ENCODE peak calls at places on chromosomes 16 and 17, in five cellular contexts. A, H, U, F and Y are unnamed samples.

GRCh38 chr16:81994485-81994884 is 16.8 kb downstream of the SDR42E1 start:
- DNase-seq in A (no peak), H (no peak), U (no peak), F (no peak), Y (no peak)

GRCh38 chr16:55280622-55281021 is 43.4 kb upstream of the IRX6 start:
- DNase-seq in A (no peak), H (no peak), U (no peak), F (no peak), Y (no peak)

GRCh38 chr17:2067559-2067958 is 12.7 kb downstream of the HIC1 start:
- DNase-seq in A (no peak), H (no peak), U (no peak), F (no peak), Y (no peak)

GRCh38 chr16:83953796-83954576 is 946 bp downstream of the OSGIN1 start:
- DNase-seq in A (no peak), H (no peak), U (no peak), F (no peak), Y (no peak)

GRCh38 chr16:87202346-87202745 is 114.8 kb downstream of the C16orf95 start:
- DNase-seq in A (no peak), H (no peak), U (no peak), F (no peak), Y (no peak)

GRCh38 chr16:20610192-20610891 is 34.2 kb upstream of the ACSM2B start:
- DNase-seq in A (no peak), H (no peak), U (no peak), F (peak), Y (no peak)

GRCh38 chr17:8436169-8436932 is 667 bp downstream of the NDEL1 start:
- DNase-seq in A (no peak), H (peak), U (peak), F (peak), Y (no peak)

GRCh38 chr16:80806957-80807356 is 2.6 kb upstream of the CDYL2 start:
- DNase-seq in A (no peak), H (no peak), U (no peak), F (no peak), Y (no peak)

GRCh38 chr17:27817731-27818130 is 17.4 kb upstream of the NOS2 start:
- DNase-seq in A (no peak), H (no peak), U (no peak), F (no peak), Y (no peak)

GRCh38 chr17:63740464-63741181 is 976 bp downstream of the STRADA start:
- DNase-seq in A (no peak), H (no peak), U (no peak), F (no peak), Y (no peak)

GRCh38 chr17:79937981-79938695 is 97.5 kb downstream of the TBC1D16 start:
- DNase-seq in A (no peak), H (peak), U (no peak), F (peak), Y (no peak)

GRCh38 chr17:75773121-75773807 is 8.3 kb upstream of the GALK1 start:
- DNase-seq in A (no peak), H (peak), U (no peak), F (peak), Y (no peak)

GRCh38 chr17:19004601-19005441 is at the start of gene FAM83G:
- DNase-seq in A (peak), H (peak), U (peak), F (peak), Y (peak)

GRCh38 chr17:40474419-40475002 is 26.9 kb downstream of the TNS4 start:
- DNase-seq in A (no peak), H (no peak), U (no peak), F (no peak), Y (no peak)

GRCh38 chr17:77420476-77420803 is 279.7 kb downstream of the SEC14L1 start:
- DNase-seq in A (no peak), H (no peak), U (no peak), F (no peak), Y (no peak)

GRCh38 chr16:4682616-4683254 is 10.6 kb upstream of the NUDT16L1 start:
- DNase-seq in A (no peak), H (no peak), U (no peak), F (peak), Y (no peak)

GRCh38 chr16:81695431-81695890 is 83.6 kb upstream of the PLCG2 start:
- DNase-seq in A (no peak), H (no peak), U (no peak), F (no peak), Y (no peak)

GRCh38 chr16:87067890-87068289 is 249.3 kb downstream of the C16orf95 start:
- DNase-seq in A (no peak), H (no peak), U (no peak), F (no peak), Y (no peak)

GRCh38 chr16:30417447-30418349 is 10.3 kb downstream of the ZNF771 start:
- DNase-seq in A (peak), H (peak), U (peak), F (peak), Y (no peak)

GRCh38 chr16:71537643-71538042 is 11.4 kb downstream of the CHST4 start:
- DNase-seq in A (peak), H (no peak), U (no peak), F (no peak), Y (no peak)

GRCh38 chr17:50871369-50871768 is 5.2 kb upstream of the TOB1 start:
- DNase-seq in A (no peak), H (no peak), U (no peak), F (no peak), Y (no peak)

GRCh38 chr17:81260171-81260570 is 21.1 kb downstream of the NDUFAF8 start:
- DNase-seq in A (no peak), H (no peak), U (no peak), F (no peak), Y (no peak)
- TF ChIP-seq CTCF in A (no peak), H (no peak), U (no peak), F (no peak), Y (no peak)

DNA sequence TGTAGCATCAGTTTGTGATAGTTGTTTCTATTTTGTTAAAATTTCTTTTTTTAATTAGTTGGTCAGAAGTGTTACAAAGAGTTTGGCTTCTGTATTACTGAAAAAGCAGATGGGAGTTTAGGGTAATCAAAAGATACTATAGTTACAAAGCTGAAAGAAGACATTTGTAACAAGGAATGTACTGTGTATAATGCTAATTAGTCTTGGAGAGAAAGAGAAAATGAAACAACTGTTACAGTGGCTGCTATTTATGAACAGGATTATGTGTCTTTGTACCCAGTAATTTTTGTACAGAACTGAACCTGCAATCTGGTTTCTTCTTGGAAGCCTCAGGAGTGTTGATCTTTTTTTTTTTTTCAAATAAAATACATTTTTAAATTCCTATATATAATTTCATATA is 14.3 kb downstream of the GDPD1 start:
- DNase-seq in A (no peak), H (no peak), U (no peak), F (no peak), Y (no peak)
- TF ChIP-seq CTCF in A (no peak), H (no peak), U (no peak), F (no peak), Y (no peak)

GRCh38 chr17:49775546-49776260 is 11.8 kb upstream of the FAM117A start:
- DNase-seq in A (no peak), H (no peak), U (no peak), F (no peak), Y (no peak)

GRCh38 chr17:49783051-49783715 is 5.3 kb upstream of the KAT7 start:
- DNase-seq in A (no peak), H (no peak), U (no peak), F (no peak), Y (no peak)

GRCh38 chr17:49776864-49777263 is 11.6 kb upstream of the KAT7 start:
- DNase-seq in A (no peak), H (no peak), U (no peak), F (no peak), Y (no peak)

GRCh38 chr17:49777577-49777976 is 10.9 kb upstream of the KAT7 start:
- DNase-seq in A (no peak), H (no peak), U (no peak), F (no peak), Y (no peak)

GRCh38 chr17:49779730-49780220 is 8.7 kb upstream of the KAT7 start:
- DNase-seq in A (no peak), H (no peak), U (no peak), F (no peak), Y (no peak)
- TF ChIP-seq CTCF in A (peak), H (peak), U (peak), F (peak), Y (no peak)

DNA sequence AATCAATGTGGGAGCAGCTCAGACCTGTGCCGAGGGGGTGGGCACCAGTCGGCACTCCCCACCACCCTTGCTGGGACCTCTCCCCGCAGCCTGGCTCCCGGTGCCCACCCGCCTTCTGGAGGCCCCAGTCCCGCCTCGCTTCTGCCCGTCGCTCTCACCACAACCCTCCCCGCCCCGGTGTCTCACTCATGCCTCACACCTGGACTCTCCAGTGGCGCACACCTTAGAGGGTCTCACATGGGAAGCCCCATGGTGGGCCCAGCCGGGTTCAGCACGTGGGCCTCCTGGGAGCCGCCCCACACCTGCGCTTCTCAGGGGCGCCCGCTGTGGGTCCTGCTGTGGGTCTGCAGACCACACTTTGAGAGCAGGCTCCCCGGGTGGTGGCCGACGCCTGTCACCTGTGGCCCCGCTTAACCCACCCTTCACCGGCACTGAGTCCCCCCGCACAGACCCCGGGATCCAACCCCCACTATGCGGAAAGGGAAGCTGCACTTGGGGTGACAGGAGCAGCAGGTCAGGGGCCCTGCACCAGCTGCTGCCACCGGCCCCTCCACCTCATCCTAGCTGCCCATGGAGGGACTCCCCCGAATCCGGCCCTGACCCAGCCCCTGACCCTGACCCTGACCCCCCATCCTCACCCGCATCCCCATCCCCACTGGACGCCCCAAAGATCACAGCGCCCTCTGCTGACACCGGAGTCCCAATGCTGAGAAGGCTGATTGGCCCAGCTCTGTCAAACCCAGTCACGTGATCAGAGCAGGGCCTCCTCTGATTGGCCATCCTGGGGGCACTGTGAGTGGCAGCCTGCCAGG is 27.4 kb upstream of the SLC38A10 start:
- DNase-seq in A (no peak), H (no peak), U (no peak), F (peak), Y (no peak)
- TF ChIP-seq CTCF in A (peak), H (peak), U (no peak), F (no peak), Y (no peak)

GRCh38 chr17:66474258-66474657 is 171.8 kb downstream of the PRKCA start:
- DNase-seq in A (no peak), H (no peak), U (no peak), F (no peak), Y (no peak)
- TF ChIP-seq CTCF in A (no peak), H (no peak), U (no peak), F (no peak), Y (no peak)

GRCh38 chr17:45051060-45051719 is at the start of gene DCAKD:
- DNase-seq in A (no peak), H (peak), U (peak), F (peak), Y (peak)

GRCh38 chr17:45050680-45051059 is 762 bp downstream of the DCAKD start:
- DNase-seq in A (no peak), H (no peak), U (no peak), F (no peak), Y (no peak)

GRCh38 chr17:45046536-45047125 is 4.8 kb downstream of the DCAKD start:
- DNase-seq in A (peak), H (no peak), U (no peak), F (no peak), Y (no peak)

GRCh38 chr17:45052052-45052772 is 780 bp upstream of the DCAKD start:
- DNase-seq in A (no peak), H (no peak), U (no peak), F (peak), Y (no peak)

GRCh38 chr17:45048795-45049563 is 2.5 kb downstream of the DCAKD start:
- DNase-seq in A (no peak), H (no peak), U (no peak), F (no peak), Y (no peak)
- TF ChIP-seq CTCF in A (peak), H (no peak), U (peak), F (no peak), Y (no peak)

DNA sequence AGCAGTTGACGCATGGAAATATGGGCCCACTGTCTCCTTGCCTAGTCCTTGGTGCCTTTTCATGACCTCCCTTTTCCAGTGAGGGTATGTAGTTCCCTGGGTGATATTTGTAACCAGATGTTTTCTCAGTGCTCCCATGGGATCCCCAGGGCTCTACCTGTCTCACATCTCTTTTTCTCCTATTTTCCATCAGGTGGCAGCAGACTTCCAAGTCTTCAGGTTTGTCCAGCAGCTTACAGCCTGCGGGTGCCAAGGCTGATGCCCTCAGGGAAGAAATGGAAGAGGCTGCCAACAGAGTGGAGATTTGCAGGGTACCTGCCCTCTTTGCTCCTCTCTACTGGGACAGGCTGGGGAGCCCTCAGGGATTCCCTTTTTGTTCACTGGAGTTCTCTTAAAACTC is 89.1 kb downstream of the ELAC2 start:
- DNase-seq in A (no peak), H (no peak), U (no peak), F (no peak), Y (no peak)
- TF ChIP-seq CTCF in A (no peak), H (peak), U (no peak), F (no peak), Y (no peak)

GRCh38 chr17:16999931-17000625 is 28.2 kb upstream of the TNFRSF13B start:
- DNase-seq in A (no peak), H (no peak), U (no peak), F (no peak), Y (no peak)

GRCh38 chr17:16995930-16996329 is 24.0 kb upstream of the TNFRSF13B start:
- DNase-seq in A (no peak), H (no peak), U (no peak), F (no peak), Y (no peak)

GRCh38 chr17:17001076-17001777 is 29.3 kb upstream of the TNFRSF13B start:
- DNase-seq in A (no peak), H (no peak), U (no peak), F (no peak), Y (no peak)

GRCh38 chr17:16994626-16995025 is 22.7 kb upstream of the TNFRSF13B start:
- DNase-seq in A (no peak), H (no peak), U (no peak), F (no peak), Y (no peak)

GRCh38 chr17:16997514-16998429 is 25.9 kb upstream of the TNFRSF13B start:
- DNase-seq in A (no peak), H (no peak), U (no peak), F (no peak), Y (no peak)
- TF ChIP-seq CTCF in A (peak), H (no peak), U (no peak), F (no peak), Y (no peak)